ENCODE peak calls at places on chromosomes 6 and 20, in six cellular contexts. One of them, this sample, is unnamed.

GRCh38 chr6:111737065-111737521 is 131.4 kb upstream of the TRAF3IP2 start:
- DNase-seq in IMR-90: peak
- DNase-seq in colonic mucosa: no peak
- DNase-seq in astrocyte of the spinal cord: peak
- DNase-seq in lung: no peak
- DNase-seq in AG04449: no peak
- DNase-seq in this sample: peak

GRCh38 chr20:9602834-9603173 is 88.4 kb downstream of the LAMP5 start:
- DNase-seq in IMR-90: no peak
- DNase-seq in colonic mucosa: no peak
- DNase-seq in astrocyte of the spinal cord: no peak
- DNase-seq in lung: no peak
- DNase-seq in AG04449: no peak
- DNase-seq in this sample: no peak

GRCh38 chr6:79946242-79946641 is 1.1 kb downstream of the ELOVL4 start:
- DNase-seq in IMR-90: peak
- DNase-seq in colonic mucosa: no peak
- DNase-seq in astrocyte of the spinal cord: peak
- DNase-seq in lung: no peak
- DNase-seq in AG04449: no peak
- DNase-seq in this sample: peak

GRCh38 chr6:12229332-12229731 is 60.8 kb upstream of the EDN1 start:
- DNase-seq in IMR-90: no peak
- DNase-seq in colonic mucosa: no peak
- DNase-seq in astrocyte of the spinal cord: no peak
- DNase-seq in lung: no peak
- DNase-seq in AG04449: no peak
- DNase-seq in this sample: no peak

GRCh38 chr6:158760618-158761250 is 58.4 kb downstream of the EZR start:
- DNase-seq in IMR-90: no peak
- DNase-seq in colonic mucosa: no peak
- DNase-seq in astrocyte of the spinal cord: no peak
- DNase-seq in lung: no peak
- DNase-seq in AG04449: no peak
- DNase-seq in this sample: no peak

GRCh38 chr6:6474170-6474920 is 114.2 kb upstream of the LY86 start:
- DNase-seq in IMR-90: no peak
- DNase-seq in colonic mucosa: no peak
- DNase-seq in astrocyte of the spinal cord: no peak
- DNase-seq in lung: no peak
- DNase-seq in AG04449: no peak
- DNase-seq in this sample: no peak

GRCh38 chr6:167094436-167094819 is 28.5 kb upstream of the CCR6 start:
- DNase-seq in IMR-90: no peak
- DNase-seq in colonic mucosa: no peak
- DNase-seq in astrocyte of the spinal cord: no peak
- DNase-seq in lung: no peak
- DNase-seq in AG04449: no peak
- DNase-seq in this sample: no peak

GRCh38 chr6:164415832-164416563 is 893.4 kb downstream of the C6orf118 start:
- DNase-seq in IMR-90: no peak
- DNase-seq in colonic mucosa: no peak
- DNase-seq in astrocyte of the spinal cord: no peak
- DNase-seq in lung: no peak
- DNase-seq in AG04449: no peak
- DNase-seq in this sample: peak

GRCh38 chr6:40721252-40721936 is 134.2 kb upstream of the LRFN2 start:
- DNase-seq in IMR-90: no peak
- DNase-seq in colonic mucosa: no peak
- DNase-seq in astrocyte of the spinal cord: no peak
- DNase-seq in lung: no peak
- DNase-seq in AG04449: no peak
- DNase-seq in this sample: no peak

GRCh38 chr6:146027586-146028249 is 1.1 kb upstream of the GRM1 start:
- DNase-seq in IMR-90: no peak
- DNase-seq in colonic mucosa: no peak
- DNase-seq in astrocyte of the spinal cord: no peak
- DNase-seq in lung: no peak
- DNase-seq in AG04449: no peak
- DNase-seq in this sample: peak

GRCh38 chr6:134436950-134437349 is 119.0 kb upstream of the SGK1 start:
- DNase-seq in IMR-90: peak
- DNase-seq in colonic mucosa: no peak
- DNase-seq in astrocyte of the spinal cord: peak
- DNase-seq in lung: no peak
- DNase-seq in AG04449: no peak
- DNase-seq in this sample: peak

GRCh38 chr6:144544266-144544830 is 259.2 kb downstream of the UTRN start:
- DNase-seq in IMR-90: no peak
- DNase-seq in colonic mucosa: no peak
- DNase-seq in astrocyte of the spinal cord: no peak
- DNase-seq in lung: no peak
- DNase-seq in AG04449: no peak
- DNase-seq in this sample: no peak

GRCh38 chr20:52251827-52252226 is 60.2 kb upstream of the ZFP64 start:
- DNase-seq in IMR-90: no peak
- DNase-seq in colonic mucosa: no peak
- DNase-seq in astrocyte of the spinal cord: no peak
- DNase-seq in lung: no peak
- DNase-seq in AG04449: no peak
- DNase-seq in this sample: no peak

GRCh38 chr20:52259295-52259694 is 67.7 kb upstream of the ZFP64 start:
- DNase-seq in IMR-90: no peak
- DNase-seq in colonic mucosa: no peak
- DNase-seq in astrocyte of the spinal cord: no peak
- DNase-seq in lung: no peak
- DNase-seq in AG04449: no peak
- DNase-seq in this sample: no peak

GRCh38 chr20:52261792-52262191 is 70.2 kb upstream of the ZFP64 start:
- DNase-seq in IMR-90: no peak
- DNase-seq in colonic mucosa: no peak
- DNase-seq in astrocyte of the spinal cord: no peak
- DNase-seq in lung: no peak
- DNase-seq in AG04449: no peak
- DNase-seq in this sample: no peak

GRCh38 chr20:52251137-52251700 is 59.6 kb upstream of the ZFP64 start:
- DNase-seq in IMR-90: no peak
- DNase-seq in colonic mucosa: no peak
- DNase-seq in astrocyte of the spinal cord: no peak
- DNase-seq in lung: no peak
- DNase-seq in AG04449: no peak
- DNase-seq in this sample: no peak

GRCh38 chr20:52256465-52256864 is 64.9 kb upstream of the ZFP64 start:
- DNase-seq in IMR-90: no peak
- DNase-seq in colonic mucosa: no peak
- DNase-seq in astrocyte of the spinal cord: no peak
- DNase-seq in lung: no peak
- DNase-seq in AG04449: no peak
- DNase-seq in this sample: no peak
- TF ChIP-seq CTCF in IMR-90: no peak
- TF ChIP-seq CTCF in colonic mucosa: no peak
- TF ChIP-seq CTCF in astrocyte of the spinal cord: no peak
- TF ChIP-seq CTCF in lung: no peak
- TF ChIP-seq CTCF in AG04449: no peak
- TF ChIP-seq CTCF in this sample: no peak

GRCh38 chr6:42179261-42179955 is 6.2 kb downstream of the GUCA1A start:
- DNase-seq in IMR-90: no peak
- DNase-seq in colonic mucosa: no peak
- DNase-seq in astrocyte of the spinal cord: no peak
- DNase-seq in lung: no peak
- DNase-seq in AG04449: no peak
- DNase-seq in this sample: no peak

GRCh38 chr6:42176981-42177380 is 3.8 kb downstream of the GUCA1A start:
- DNase-seq in IMR-90: no peak
- DNase-seq in colonic mucosa: no peak
- DNase-seq in astrocyte of the spinal cord: no peak
- DNase-seq in lung: no peak
- DNase-seq in AG04449: no peak
- DNase-seq in this sample: no peak

GRCh38 chr6:42175860-42176259 is 2.7 kb downstream of the GUCA1A start:
- DNase-seq in IMR-90: no peak
- DNase-seq in colonic mucosa: no peak
- DNase-seq in astrocyte of the spinal cord: no peak
- DNase-seq in lung: no peak
- DNase-seq in AG04449: no peak
- DNase-seq in this sample: no peak

GRCh38 chr6:42179956-42180335 is 6.8 kb downstream of the GUCA1A start:
- DNase-seq in IMR-90: peak
- DNase-seq in colonic mucosa: no peak
- DNase-seq in astrocyte of the spinal cord: no peak
- DNase-seq in lung: no peak
- DNase-seq in AG04449: no peak
- DNase-seq in this sample: no peak

GRCh38 chr6:42177514-42178364 is 4.6 kb downstream of the GUCA1A start:
- DNase-seq in IMR-90: no peak
- DNase-seq in colonic mucosa: no peak
- DNase-seq in astrocyte of the spinal cord: no peak
- DNase-seq in lung: no peak
- DNase-seq in AG04449: no peak
- DNase-seq in this sample: no peak
- H3K4me3 ChIP-seq in IMR-90: no peak
- H3K4me3 ChIP-seq in colonic mucosa: no peak
- H3K4me3 ChIP-seq in astrocyte of the spinal cord: peak
- H3K4me3 ChIP-seq in lung: no peak
- H3K4me3 ChIP-seq in AG04449: peak
- H3K4me3 ChIP-seq in this sample: peak

GRCh38 chr20:38128691-38129090 is 36.4 kb downstream of the TGM2 start:
- DNase-seq in IMR-90: no peak
- DNase-seq in colonic mucosa: no peak
- DNase-seq in astrocyte of the spinal cord: no peak
- DNase-seq in lung: no peak
- DNase-seq in AG04449: no peak
- DNase-seq in this sample: no peak

GRCh38 chr20:38129248-38129865 is 35.7 kb downstream of the TGM2 start:
- DNase-seq in IMR-90: no peak
- DNase-seq in colonic mucosa: no peak
- DNase-seq in astrocyte of the spinal cord: no peak
- DNase-seq in lung: no peak
- DNase-seq in AG04449: no peak
- DNase-seq in this sample: no peak

GRCh38 chr20:38127011-38127621 is 38.0 kb downstream of the TGM2 start:
- DNase-seq in IMR-90: peak
- DNase-seq in colonic mucosa: no peak
- DNase-seq in astrocyte of the spinal cord: peak
- DNase-seq in lung: no peak
- DNase-seq in AG04449: no peak
- DNase-seq in this sample: peak

GRCh38 chr20:38126146-38126912 is 38.7 kb downstream of the TGM2 start:
- DNase-seq in IMR-90: no peak
- DNase-seq in colonic mucosa: no peak
- DNase-seq in astrocyte of the spinal cord: no peak
- DNase-seq in lung: no peak
- DNase-seq in AG04449: no peak
- DNase-seq in this sample: peak

GRCh38 chr20:38127920-38128528 is 37.0 kb downstream of the TGM2 start:
- DNase-seq in IMR-90: no peak
- DNase-seq in colonic mucosa: no peak
- DNase-seq in astrocyte of the spinal cord: no peak
- DNase-seq in lung: no peak
- DNase-seq in AG04449: no peak
- DNase-seq in this sample: no peak
- TF ChIP-seq CTCF in IMR-90: no peak
- TF ChIP-seq CTCF in colonic mucosa: no peak
- TF ChIP-seq CTCF in astrocyte of the spinal cord: no peak
- TF ChIP-seq CTCF in lung: no peak
- TF ChIP-seq CTCF in AG04449: no peak
- TF ChIP-seq CTCF in this sample: no peak

DNA sequence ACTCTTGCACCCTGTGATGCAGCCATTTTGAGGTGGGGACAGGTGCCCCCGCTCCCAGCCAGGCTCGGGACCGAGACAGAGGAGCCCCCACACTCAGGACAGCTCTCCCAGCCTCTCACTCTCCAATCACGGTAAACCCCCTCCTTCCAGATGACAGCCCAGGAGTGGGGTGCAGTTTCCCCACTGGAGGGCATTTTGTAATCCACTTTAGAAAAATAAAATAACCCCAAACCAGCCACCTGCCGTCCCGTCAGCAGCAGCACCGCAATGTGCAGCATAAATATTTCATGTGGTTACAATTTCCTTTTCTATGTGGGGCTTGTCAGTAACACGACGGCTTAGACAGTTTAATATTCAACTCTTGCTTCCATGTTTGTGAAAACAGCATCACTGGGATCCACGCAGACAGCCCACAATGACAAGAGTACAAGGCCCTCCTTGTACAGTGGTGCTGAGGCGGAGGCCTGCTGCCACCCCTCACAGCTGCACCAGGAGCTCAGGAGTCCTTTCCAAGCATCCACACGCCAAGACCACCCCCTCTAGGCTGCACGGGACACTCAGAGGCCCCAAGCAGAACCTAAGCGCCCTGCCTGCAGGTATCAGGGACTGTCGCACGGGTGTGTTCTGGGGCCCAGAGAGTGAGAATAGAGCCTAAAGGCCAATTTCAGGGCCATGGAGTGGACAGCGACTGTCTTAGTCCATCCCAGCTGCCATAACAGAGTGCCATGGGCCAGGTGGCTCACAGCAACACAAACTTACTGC is 116.7 kb downstream of the JPH2 start:
- DNase-seq in IMR-90: no peak
- DNase-seq in colonic mucosa: no peak
- DNase-seq in astrocyte of the spinal cord: no peak
- DNase-seq in lung: no peak
- DNase-seq in AG04449: no peak
- DNase-seq in this sample: no peak
- H3K4me3 ChIP-seq in IMR-90: no peak
- H3K4me3 ChIP-seq in colonic mucosa: no peak
- H3K4me3 ChIP-seq in astrocyte of the spinal cord: no peak
- H3K4me3 ChIP-seq in lung: no peak
- H3K4me3 ChIP-seq in AG04449: no peak
- H3K4me3 ChIP-seq in this sample: no peak

GRCh38 chr6:157727629-157728182 is 95.3 kb upstream of the SNX9 start:
- DNase-seq in IMR-90: no peak
- DNase-seq in colonic mucosa: no peak
- DNase-seq in astrocyte of the spinal cord: no peak
- DNase-seq in lung: no peak
- DNase-seq in AG04449: no peak
- DNase-seq in this sample: no peak
- TF ChIP-seq CTCF in IMR-90: no peak
- TF ChIP-seq CTCF in colonic mucosa: no peak
- TF ChIP-seq CTCF in astrocyte of the spinal cord: no peak
- TF ChIP-seq CTCF in lung: no peak
- TF ChIP-seq CTCF in AG04449: no peak
- TF ChIP-seq CTCF in this sample: no peak

GRCh38 chr20:46893877-46894578 is 615 bp upstream of the EYA2 start:
- DNase-seq in IMR-90: no peak
- DNase-seq in colonic mucosa: no peak
- DNase-seq in astrocyte of the spinal cord: no peak
- DNase-seq in lung: no peak
- DNase-seq in AG04449: no peak
- DNase-seq in this sample: no peak

GRCh38 chr20:46893051-46893450 is 1.6 kb upstream of the EYA2 start:
- DNase-seq in IMR-90: no peak
- DNase-seq in colonic mucosa: no peak
- DNase-seq in astrocyte of the spinal cord: no peak
- DNase-seq in lung: no peak
- DNase-seq in AG04449: no peak
- DNase-seq in this sample: no peak

GRCh38 chr20:46895906-46896242 is 1.2 kb downstream of the EYA2 start:
- DNase-seq in IMR-90: no peak
- DNase-seq in colonic mucosa: no peak
- DNase-seq in astrocyte of the spinal cord: no peak
- DNase-seq in lung: no peak
- DNase-seq in AG04449: no peak
- DNase-seq in this sample: no peak

GRCh38 chr20:46894579-46894958 is at the start of gene EYA2:
- DNase-seq in IMR-90: peak
- DNase-seq in colonic mucosa: peak
- DNase-seq in astrocyte of the spinal cord: no peak
- DNase-seq in lung: no peak
- DNase-seq in AG04449: no peak
- DNase-seq in this sample: no peak

GRCh38 chr20:46894971-46895905 is 595 bp downstream of the EYA2 start:
- DNase-seq in IMR-90: peak
- DNase-seq in colonic mucosa: peak
- DNase-seq in astrocyte of the spinal cord: peak
- DNase-seq in lung: no peak
- DNase-seq in AG04449: no peak
- DNase-seq in this sample: peak
- H3K4me3 ChIP-seq in IMR-90: peak
- H3K4me3 ChIP-seq in colonic mucosa: peak
- H3K4me3 ChIP-seq in astrocyte of the spinal cord: peak
- H3K4me3 ChIP-seq in lung: peak
- H3K4me3 ChIP-seq in AG04449: no peak
- H3K4me3 ChIP-seq in this sample: no peak